ENCODE peak calls at places on chromosomes 5 and 9, in four cellular contexts. B is GM10248, Y is PC-3, W is brain microvascular endothelial cell. Z is an unnamed sample.

GRCh38 chr9:82152181-82152580 is 163.6 kb downstream of the SPATA31D1 start:
- DNase-seq in B (no peak), W (peak), Y (peak), Z (no peak)

GRCh38 chr9:98208635-98209034 is 16.2 kb upstream of the CORO2A start:
- DNase-seq in W (no peak), B (no peak), Y (no peak), Z (no peak)

GRCh38 chr5:90293931-90294330 is 115.6 kb downstream of the CETN3 start:
- DNase-seq in B (no peak), Y (peak), W (peak), Z (no peak)

GRCh38 chr5:116088062-116088461 is 3.2 kb downstream of the COMMD10 start:
- DNase-seq in W (no peak), Y (no peak), B (no peak), Z (no peak)

GRCh38 chr9:134320195-134320885 is 5.9 kb upstream of the RXRA start:
- DNase-seq in W (no peak), Y (no peak), B (no peak), Z (no peak)

GRCh38 chr9:110148384-110148783 is 59.6 kb downstream of the C9orf152 start:
- DNase-seq in Y (no peak), B (peak), W (no peak), Z (no peak)

GRCh38 chr9:134041649-134041962 is 16.3 kb downstream of the BRD3OS start:
- DNase-seq in B (no peak), W (no peak), Y (no peak), Z (no peak)

GRCh38 chr5:40603378-40603777 is 76.3 kb upstream of the PTGER4 start:
- DNase-seq in B (no peak), Y (no peak), W (no peak), Z (no peak)

GRCh38 chr5:43193171-43193951 is 1.3 kb downstream of the NIM1K start:
- DNase-seq in Y (peak), B (peak), W (peak), Z (no peak)

GRCh38 chr5:178113841-178114324 is 551 bp downstream of the N4BP3 start:
- DNase-seq in W (no peak), Y (no peak), B (peak), Z (no peak)

GRCh38 chr9:95131023-95131943 is 186.2 kb downstream of the FANCC start:
- DNase-seq in W (peak), B (peak), Y (peak), Z (no peak)

GRCh38 chr9:76400534-76401096 is 6.4 kb upstream of the RFK start:
- DNase-seq in W (no peak), B (no peak), Y (peak), Z (no peak)

GRCh38 chr9:71349218-71349617 is 227.8 kb upstream of the TRPM3 start:
- DNase-seq in Y (no peak), B (no peak), W (no peak), Z (no peak)

GRCh38 chr5:87156631-87157030 is 111.1 kb upstream of the RASA1 start:
- DNase-seq in Y (peak), W (no peak), B (no peak), Z (no peak)

GRCh38 chr5:38921174-38921573 is 75.4 kb downstream of the OSMR start:
- DNase-seq in Y (peak), B (no peak), W (no peak), Z (no peak)

GRCh38 chr9:115350548-115350947 is 232.6 kb upstream of the TNC start:
- DNase-seq in B (no peak), W (no peak), Y (no peak), Z (no peak)

GRCh38 chr5:127697894-127698600 is 5.1 kb upstream of the CCDC192 start:
- DNase-seq in Y (peak), B (no peak), W (peak), Z (no peak)

GRCh38 chr5:56281489-56282163 is 48.5 kb upstream of the ANKRD55 start:
- DNase-seq in W (no peak), B (no peak), Y (no peak), Z (no peak)

GRCh38 chr9:108776920-108777650 is 78.7 kb downstream of the ACTL7B start:
- DNase-seq in Y (peak), W (peak), B (no peak), Z (no peak)

GRCh38 chr5:96257904-96258303 is 175.1 kb downstream of the PCSK1 start:
- DNase-seq in W (peak), Y (peak), B (no peak), Z (no peak)

GRCh38 chr5:113043491-113043931 is 66.9 kb downstream of the DCP2 start:
- DNase-seq in Y (peak), W (no peak), B (no peak), Z (peak)

GRCh38 chr5:153148624-153148976 is 341.9 kb upstream of the GRIA1 start:
- DNase-seq in W (no peak), B (no peak), Y (no peak), Z (no peak)

GRCh38 chr5:153151558-153151957 is 338.9 kb upstream of the GRIA1 start:
- DNase-seq in W (no peak), B (no peak), Y (no peak), Z (no peak)

GRCh38 chr5:153153086-153153485 is 337.4 kb upstream of the GRIA1 start:
- DNase-seq in W (no peak), Y (no peak), B (no peak), Z (no peak)

DNA sequence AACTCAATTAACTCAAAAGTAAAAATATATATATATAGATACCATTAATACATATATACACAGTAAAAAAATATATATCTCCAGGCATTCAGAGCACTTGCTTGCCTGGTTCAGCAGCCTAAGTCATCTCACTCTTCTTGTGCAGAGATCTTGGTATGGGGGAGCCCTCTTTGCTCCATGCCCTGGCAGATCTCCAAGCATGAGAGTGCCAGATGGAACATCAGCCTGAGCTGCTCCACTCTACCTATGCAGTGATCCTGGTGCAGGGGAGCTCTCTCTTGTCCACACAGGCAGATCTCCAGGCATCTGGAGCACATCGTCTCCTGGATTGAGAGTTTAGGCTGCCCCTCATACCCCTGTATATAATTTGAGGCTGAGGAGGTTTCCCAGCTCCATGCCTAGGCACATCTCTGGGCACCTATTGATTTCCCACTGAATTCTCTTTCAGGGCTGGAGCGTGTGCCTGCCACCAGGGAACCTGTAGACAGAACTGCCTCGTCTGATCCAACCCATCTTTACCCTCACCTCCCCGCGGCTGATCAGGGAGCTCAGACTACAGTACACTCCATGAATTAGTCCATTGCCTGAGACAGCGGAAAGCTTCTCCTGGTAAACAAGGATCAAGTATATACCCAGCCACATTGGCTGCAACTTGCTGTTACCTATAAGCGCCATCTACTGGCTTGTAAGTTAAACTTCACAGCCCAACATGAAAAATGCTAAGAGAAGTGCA is 342.4 kb upstream of the GRIA1 start:
- DNase-seq in W (peak), B (peak), Y (peak), Z (no peak)
- TF ChIP-seq CTCF in W (peak), B (peak), Y (peak), Z (no peak)

DNA sequence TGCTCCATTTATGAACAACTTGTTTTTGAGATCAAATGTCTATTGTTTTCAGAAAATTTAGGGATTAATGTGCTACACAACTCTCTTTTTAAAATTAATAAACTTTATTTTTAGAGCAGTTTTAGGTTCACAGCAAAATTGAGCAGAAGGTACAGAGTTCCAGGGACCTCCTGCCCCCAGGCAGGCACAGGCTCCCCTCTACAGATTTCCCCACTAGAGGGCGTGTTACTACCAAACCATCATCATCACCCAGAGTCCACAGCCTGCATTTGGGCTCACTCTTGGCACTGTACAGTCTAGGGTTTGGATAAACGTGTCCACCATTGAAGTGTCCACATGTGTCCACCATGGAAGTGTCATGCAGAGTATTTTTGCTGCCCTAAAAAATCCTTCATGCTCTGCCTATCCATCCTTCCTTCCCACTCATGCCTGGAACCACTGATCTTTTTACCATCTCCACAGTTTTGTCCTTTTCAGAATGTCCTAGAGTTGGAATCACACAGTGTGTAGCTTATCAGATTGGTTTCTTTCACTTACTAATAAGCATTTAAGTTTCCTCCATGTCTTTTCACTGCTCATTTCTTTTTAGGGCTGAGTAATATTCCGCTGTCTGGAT is 61.7 kb downstream of the MRPL36 start:
- DNase-seq in Y (peak), B (peak), W (peak), Z (no peak)
- TF ChIP-seq CTCF in Y (peak), B (peak), W (peak), Z (no peak)

GRCh38 chr5:36417668-36418067 is 116.0 kb upstream of the RANBP3L start:
- DNase-seq in W (no peak), B (no peak), Y (peak), Z (no peak)

GRCh38 chr5:36416605-36417004 is 114.9 kb upstream of the RANBP3L start:
- DNase-seq in B (no peak), Y (no peak), W (no peak), Z (no peak)

GRCh38 chr5:36417221-36417620 is 115.5 kb upstream of the RANBP3L start:
- DNase-seq in Y (peak), W (no peak), B (no peak), Z (no peak)

GRCh38 chr5:36418172-36418979 is 116.7 kb upstream of the RANBP3L start:
- DNase-seq in B (no peak), W (no peak), Y (peak), Z (no peak)

GRCh38 chr5:36414869-36415282 is 113.2 kb upstream of the RANBP3L start:
- DNase-seq in W (no peak), B (no peak), Y (peak), Z (no peak)
- TF ChIP-seq CTCF in W (no peak), B (peak), Y (peak), Z (no peak)

GRCh38 chr9:37428345-37428744 is 5.8 kb downstream of the GRHPR start:
- DNase-seq in B (no peak), Y (no peak), W (no peak), Z (no peak)

GRCh38 chr9:37429441-37430285 is 7.2 kb downstream of the GRHPR start:
- DNase-seq in B (no peak), Y (no peak), W (no peak), Z (no peak)

GRCh38 chr9:37432020-37432419 is 9.5 kb downstream of the GRHPR start:
- DNase-seq in B (no peak), Y (no peak), W (no peak), Z (no peak)

GRCh38 chr9:37433754-37434435 is 11.4 kb downstream of the GRHPR start:
- DNase-seq in Y (no peak), B (no peak), W (no peak), Z (no peak)

GRCh38 chr9:37430841-37431597 is 8.5 kb downstream of the GRHPR start:
- DNase-seq in Y (no peak), B (no peak), W (no peak), Z (no peak)
- TF ChIP-seq CTCF in Y (no peak), B (no peak), W (peak), Z (no peak)

DNA sequence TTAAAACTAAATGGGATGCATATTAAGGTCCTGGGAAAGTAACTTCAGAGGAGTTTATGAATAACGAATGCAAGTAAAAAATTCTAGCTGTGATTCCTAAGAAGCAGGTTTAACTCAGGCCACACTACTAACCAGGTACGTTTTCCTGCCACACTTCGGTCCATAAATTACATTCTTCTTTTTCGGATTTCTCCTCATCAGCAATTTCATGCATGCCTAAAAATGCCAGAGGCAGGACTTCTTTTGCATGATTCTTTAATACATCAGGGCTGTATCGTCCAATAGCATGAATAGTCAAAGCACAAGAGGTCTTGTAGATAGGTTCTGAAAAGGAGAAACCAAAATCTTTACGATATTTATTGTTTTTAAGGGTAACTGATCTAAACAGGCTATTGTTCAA is 42.3 kb upstream of the OR2K2 start:
- DNase-seq in W (no peak), B (no peak), Y (no peak), Z (no peak)
- TF ChIP-seq CTCF in W (no peak), B (no peak), Y (no peak), Z (no peak)

Z was measured in coronary artery.